ENCODE peak calls at places on chromosomes 2 and 18, in four cellular contexts. C, U, X and Y are unnamed samples.

GRCh38 chr2:108921096-108922030 is 67.7 kb downstream of the EDAR start:
- DNase-seq in C (no peak), U (no peak), X (no peak), Y (no peak)

GRCh38 chr2:123644053-123644452 is 381.0 kb upstream of the CNTNAP5 start:
- DNase-seq in C (no peak), U (no peak), X (no peak), Y (no peak)

GRCh38 chr2:3464401-3465005 is 54.8 kb downstream of the ADI1 start:
- DNase-seq in C (no peak), U (no peak), X (no peak), Y (no peak)

GRCh38 chr18:44453505-44453904 is 227.2 kb upstream of the SETBP1 start:
- DNase-seq in C (no peak), U (no peak), X (no peak), Y (no peak)

GRCh38 chr2:179837408-179837807 is 24.0 kb downstream of the ZNF385B start:
- DNase-seq in C (no peak), U (peak; percentile 80), X (peak; percentile 40), Y (no peak)

GRCh38 chr2:9424447-9425164 is 1.2 kb downstream of the CPSF3 start:
- DNase-seq in C (no peak), U (no peak), X (no peak), Y (no peak)

GRCh38 chr2:86235196-86235980 is 36.1 kb downstream of the MRPL35 start:
- DNase-seq in C (no peak), U (no peak), X (no peak), Y (no peak)

GRCh38 chr2:191401287-191401686 is 156.1 kb downstream of the MYO1B start:
- DNase-seq in C (no peak), U (peak; percentile 83), X (peak; percentile 61), Y (no peak)

GRCh38 chr2:209191139-209191538 is 232.7 kb upstream of the MAP2 start:
- DNase-seq in C (no peak), U (no peak), X (no peak), Y (no peak)

GRCh38 chr2:240871071-240871958 is 2.7 kb downstream of the AGXT start:
- DNase-seq in C (no peak), U (no peak), X (no peak), Y (no peak)

GRCh38 chr2:234512884-234513669 is 16.2 kb upstream of the ARL4C start:
- DNase-seq in C (peak; percentile 24), U (peak; percentile 7), X (no peak), Y (no peak)

GRCh38 chr2:168254158-168254935 is 7.0 kb upstream of the STK39 start:
- DNase-seq in C (no peak), U (peak; percentile 63), X (peak; percentile 55), Y (no peak)

GRCh38 chr2:174634130-174635014 is 36.8 kb upstream of the WIPF1 start:
- DNase-seq in C (no peak), U (no peak), X (no peak), Y (no peak)

GRCh38 chr2:130181338-130181879 is at the start of gene SMPD4:
- DNase-seq in C (peak; percentile 94), U (peak; percentile 93), X (peak; percentile 98), Y (peak; percentile 95)

GRCh38 chr18:43563780-43564179 is 286.5 kb upstream of the SYT4 start:
- DNase-seq in C (peak; percentile 51), U (peak; percentile 56), X (peak; percentile 36), Y (no peak)

GRCh38 chr18:986071-986470 is 81.4 kb downstream of the ADCYAP1 start:
- DNase-seq in C (peak; percentile 51), U (no peak), X (no peak), Y (no peak)

GRCh38 chr2:9883897-9884296 is 40.6 kb downstream of the TAF1B start:
- DNase-seq in C (no peak), U (no peak), X (no peak), Y (no peak)

GRCh38 chr2:102096103-102096502 is 46.4 kb upstream of the IL1R1 start:
- DNase-seq in C (no peak), U (no peak), X (no peak), Y (no peak)

GRCh38 chr2:203551653-203552250 is 16.7 kb upstream of the RAPH1 start:
- DNase-seq in C (no peak), U (no peak), X (no peak), Y (no peak)

GRCh38 chr2:193141-193552 is 70.7 kb downstream of the SH3YL1 start:
- DNase-seq in C (no peak), U (no peak), X (no peak), Y (no peak)

GRCh38 chr2:172472441-172473051 is 45.2 kb downstream of the ITGA6 start:
- DNase-seq in C (no peak), U (no peak), X (no peak), Y (no peak)

GRCh38 chr2:228652366-228652765 is 470.9 kb upstream of the SPHKAP start:
- DNase-seq in C (no peak), U (no peak), X (no peak), Y (no peak)

GRCh38 chr2:62440281-62440946 is 65.6 kb downstream of the TMEM17 start:
- DNase-seq in C (no peak), U (no peak), X (no peak), Y (no peak)

GRCh38 chr2:234500394-234501006 is 3.6 kb upstream of the ARL4C start:
- DNase-seq in C (no peak), U (peak; percentile 66), X (peak; percentile 78), Y (peak; percentile 58)

GRCh38 chr2:12304494-12305228 is 412.1 kb upstream of the TRIB2 start:
- DNase-seq in C (no peak), U (peak; percentile 62), X (no peak), Y (no peak)

GRCh38 chr2:126656311-126657145 is 570 bp downstream of the GYPC start:
- DNase-seq in C (no peak), U (peak; percentile 44), X (peak; percentile 43), Y (no peak)

GRCh38 chr18:3792711-3793110 is 342.7 kb downstream of the TGIF1 start:
- DNase-seq in C (no peak), U (no peak), X (no peak), Y (no peak)

GRCh38 chr18:23812566-23813440 is 123.5 kb downstream of the LAMA3 start:
- DNase-seq in C (no peak), U (peak; percentile 34), X (peak; percentile 25), Y (no peak)

GRCh38 chr2:29487967-29488550 is 372.8 kb downstream of the CLIP4 start:
- DNase-seq in C (no peak), U (no peak), X (no peak), Y (no peak)